ENCODE peak calls at places on chromosomes 3 and 15, in nine cellular contexts. B, N, O, P, S, V, W, M and H are unnamed samples.

GRCh38 chr3:59605318-59605717 is 555.5 kb upstream of the CFAP20DC start:
- DNase-seq in P (no peak), S (no peak), N (no peak), M (no peak), B (peak), O (no peak), W (no peak), V (no peak), H (no peak)

GRCh38 chr3:149203758-149204157 is 17.9 kb downstream of the CP start:
- DNase-seq in W (no peak), V (no peak), S (no peak), B (no peak), O (no peak), P (no peak), M (no peak), N (no peak), H (no peak)

GRCh38 chr15:74519311-74519710 is 21.7 kb upstream of the ARID3B start:
- DNase-seq in P (no peak), V (no peak), W (no peak), M (peak), B (no peak), N (no peak), S (peak), O (no peak), H (no peak)

GRCh38 chr3:10936686-10937085 is 55.9 kb upstream of the SLC6A1 start:
- DNase-seq in B (no peak), V (no peak), P (no peak), W (no peak), M (no peak), N (no peak), S (no peak), O (no peak), H (no peak)

GRCh38 chr3:141738636-141739363 is 702 bp downstream of the RNF7 start:
- DNase-seq in N (no peak), V (no peak), O (no peak), M (peak), B (peak), W (no peak), S (peak), P (no peak), H (no peak)

GRCh38 chr15:25508369-25509002 is 69.7 kb upstream of the UBE3A start:
- DNase-seq in O (no peak), W (no peak), P (no peak), B (no peak), V (no peak), M (peak), N (no peak), S (peak), H (no peak)

GRCh38 chr3:101158374-101158773 is 162.0 kb downstream of the IMPG2 start:
- DNase-seq in V (no peak), W (no peak), P (no peak), O (no peak), S (peak), B (no peak), N (no peak), M (no peak), H (no peak)

GRCh38 chr3:131193671-131194291 is 167.1 kb downstream of the NEK11 start:
- DNase-seq in P (no peak), V (no peak), W (no peak), M (peak), N (no peak), B (no peak), S (peak), O (no peak), H (no peak)

GRCh38 chr3:11591401-11592266 is 52.1 kb downstream of the VGLL4 start:
- DNase-seq in M (peak), N (no peak), O (peak), B (no peak), S (peak), P (peak), W (no peak), V (no peak), H (peak)

GRCh38 chr3:170419301-170420087 is 826 bp downstream of the CLDN11 start:
- DNase-seq in S (peak), O (peak), M (peak), W (peak), B (no peak), N (no peak), V (no peak), P (no peak), H (no peak)

GRCh38 chr3:67907735-67908134 is 253.3 kb upstream of the SUCLG2 start:
- DNase-seq in M (no peak), S (no peak), W (no peak), O (no peak), V (no peak), N (no peak), B (no peak), P (no peak), H (no peak)

GRCh38 chr3:105836533-105836932 is 32.3 kb downstream of the CBLB start:
- DNase-seq in M (peak), V (no peak), W (no peak), S (peak), B (no peak), N (no peak), O (no peak), P (no peak), H (no peak)

GRCh38 chr3:13046569-13047279 is 26.5 kb downstream of the IQSEC1 start:
- DNase-seq in O (no peak), M (no peak), B (no peak), P (no peak), V (no peak), S (no peak), N (no peak), W (no peak), H (no peak)

GRCh38 chr15:101020945-101021344 is 101.8 kb downstream of the LRRK1 start:
- DNase-seq in W (no peak), M (no peak), B (no peak), N (no peak), P (no peak), V (peak), O (peak), S (no peak), H (peak)

GRCh38 chr3:52193059-52193458 is 4.9 kb upstream of the ALAS1 start:
- DNase-seq in P (no peak), B (peak), W (no peak), V (no peak), S (peak), N (no peak), M (peak), O (peak), H (no peak)

GRCh38 chr3:163328680-163329079 is 1749.6 kb downstream of the SI start:
- DNase-seq in B (no peak), V (no peak), W (peak), P (no peak), M (no peak), S (no peak), N (no peak), O (no peak), H (no peak)

GRCh38 chr3:12933901-12934300 is 92.5 kb upstream of the RPL32 start:
- DNase-seq in M (no peak), W (no peak), B (no peak), S (no peak), O (no peak), P (no peak), N (no peak), V (no peak), H (no peak)

GRCh38 chr3:12916159-12916558 is 74.8 kb upstream of the RPL32 start:
- DNase-seq in W (no peak), V (no peak), O (no peak), N (no peak), P (no peak), M (no peak), B (peak), S (no peak), H (no peak)

GRCh38 chr3:126270145-126270811 is 86.9 kb downstream of the KLF15 start:
- DNase-seq in V (no peak), S (peak), M (peak), B (peak), O (peak), N (no peak), W (no peak), P (peak), H (peak)

GRCh38 chr15:83733691-83734090 is 79.8 kb downstream of the ADAMTSL3 start:
- DNase-seq in M (no peak), W (no peak), N (no peak), V (no peak), P (no peak), S (no peak), O (no peak), B (no peak), H (no peak)

GRCh38 chr3:128845119-128845518 is 34.3 kb upstream of the ACAD9 start:
- DNase-seq in N (no peak), S (no peak), O (no peak), P (no peak), B (no peak), W (peak), M (no peak), V (no peak), H (no peak)

DNA sequence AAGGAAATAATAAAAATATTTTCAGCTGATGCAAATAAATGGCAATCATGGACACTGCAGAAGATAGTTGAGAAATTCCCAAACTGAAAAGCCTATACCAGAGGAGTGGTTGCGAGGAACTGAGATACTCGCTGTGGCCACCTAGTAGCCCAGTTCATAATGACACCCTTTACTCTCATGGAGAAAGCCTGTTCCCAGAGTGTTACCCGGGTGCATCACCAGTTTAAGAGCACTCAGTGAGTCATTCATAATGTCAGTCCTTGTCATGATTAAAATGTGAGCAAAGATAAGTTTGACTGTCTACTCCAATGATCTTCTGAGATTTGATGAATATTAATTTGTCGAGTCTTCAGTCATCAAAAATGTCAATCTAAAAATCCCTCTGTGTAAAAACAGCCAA is 138.4 kb upstream of the LRRC3B start:
- DNase-seq in N (peak), S (no peak), B (no peak), P (no peak), O (no peak), W (peak), V (no peak), M (no peak), H (no peak)
- TF ChIP-seq CTCF in N (peak), S (no peak), B (no peak), P (no peak), O (no peak), W (peak), V (no peak), M (no peak), H (no peak)

GRCh38 chr15:69213786-69214185 is 53.4 kb downstream of the GLCE start:
- DNase-seq in O (no peak), M (no peak), V (no peak), P (no peak), N (no peak), B (no peak), S (no peak), W (no peak), H (no peak)
- TF ChIP-seq CTCF in O (no peak), M (peak), V (no peak), P (no peak), N (no peak), B (no peak), S (no peak), W (no peak), H (no peak)

GRCh38 chr3:6120786-6121185 is 740.1 kb upstream of the GRM7 start:
- DNase-seq in P (no peak), S (no peak), N (no peak), M (no peak), O (no peak), W (no peak), B (no peak), V (no peak), H (no peak)

GRCh38 chr3:6124875-6125274 is 736.0 kb upstream of the GRM7 start:
- DNase-seq in W (no peak), V (no peak), B (no peak), N (no peak), S (no peak), M (no peak), O (no peak), P (no peak), H (no peak)

GRCh38 chr3:6119367-6119766 is 741.5 kb upstream of the GRM7 start:
- DNase-seq in P (no peak), M (no peak), B (no peak), N (no peak), W (no peak), V (no peak), S (no peak), O (no peak), H (no peak)
- TF ChIP-seq CTCF in P (no peak), M (no peak), B (no peak), N (no peak), W (no peak), V (no peak), S (no peak), O (no peak), H (no peak)

DNA sequence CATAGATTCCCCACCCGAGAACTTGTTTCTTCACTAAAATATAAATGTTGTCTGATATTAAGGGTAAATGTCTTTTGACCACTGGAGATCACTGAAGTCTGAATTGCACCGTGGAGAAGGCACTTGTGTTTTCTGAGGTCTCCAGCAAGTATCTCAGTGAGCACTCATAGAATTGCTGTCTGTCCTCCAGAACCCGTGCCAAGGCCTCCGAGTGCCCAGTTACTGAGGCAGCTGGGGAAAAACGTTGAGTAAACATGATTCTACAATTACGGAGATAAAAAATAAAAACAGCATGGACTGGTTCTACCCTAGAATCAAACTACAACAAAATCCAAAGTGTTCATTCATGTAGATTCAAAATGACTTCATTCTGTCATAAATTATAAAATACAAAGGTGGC is 60.0 kb downstream of the MLH1 start:
- DNase-seq in O (no peak), M (no peak), N (no peak), P (no peak), V (no peak), S (no peak), W (no peak), B (no peak), H (no peak)
- TF ChIP-seq CTCF in O (no peak), M (no peak), N (no peak), P (no peak), V (no peak), S (no peak), W (no peak), B (no peak), H (no peak)

DNA sequence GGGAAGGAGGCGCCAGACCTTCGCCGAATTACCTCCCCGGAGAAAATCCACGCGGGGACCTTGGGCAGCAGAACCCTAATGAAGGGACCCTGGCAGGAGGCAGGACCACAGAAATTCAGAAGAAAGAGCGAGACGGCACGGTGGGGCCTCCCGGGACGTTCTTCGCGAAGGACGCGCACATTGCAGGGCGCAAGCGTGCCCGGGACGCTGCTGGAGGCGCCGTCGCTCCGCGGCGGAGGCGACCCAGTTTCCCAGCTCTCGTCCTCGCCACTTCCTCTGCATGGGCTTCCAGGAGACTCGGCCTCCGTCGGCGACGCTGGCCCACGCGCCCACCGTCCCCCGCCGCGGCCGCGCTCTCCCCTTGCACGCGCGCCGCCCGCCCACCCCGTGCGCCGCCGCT is 31.9 kb upstream of the SMAD3 start:
- DNase-seq in B (peak), P (no peak), O (no peak), N (no peak), M (no peak), S (no peak), W (peak), V (no peak), H (peak)
- TF ChIP-seq CTCF in B (no peak), P (no peak), O (no peak), N (no peak), M (no peak), S (no peak), W (no peak), V (no peak), H (no peak)

GRCh38 chr3:107927361-107928083 is 163.3 kb downstream of the CD47 start:
- DNase-seq in W (peak), S (peak), P (peak), N (peak), O (peak), B (peak), M (peak), V (peak), H (no peak)
- TF ChIP-seq CTCF in W (peak), S (peak), P (peak), N (peak), O (peak), B (peak), M (peak), V (no peak), H (peak)